ENCODE peak calls at places on chromosomes 1 and 21, in six cellular contexts. F is endodermal cell, A is adrenal gland, W is H7, D is Panc1, E is colonic mucosa. K is an unnamed sample.

GRCh38 chr1:231369282-231369681 is 31.2 kb downstream of the SPRTN start:
- DNase-seq in F (no peak), A (no peak), W (no peak), D (no peak), E (no peak), K (no peak)

GRCh38 chr1:162976628-162977027 is 92.5 kb upstream of the RGS4 start:
- DNase-seq in F (no peak), A (no peak), W (no peak), D (no peak), E (no peak), K (no peak)

GRCh38 chr1:239814306-239814881 is 277.3 kb upstream of the FMN2 start:
- DNase-seq in F (peak; percentile 77), A (peak; percentile 79), W (peak; percentile 67), D (peak; percentile 86), E (no peak), K (peak; percentile 86)

GRCh38 chr1:181930187-181930586 is 131.3 kb downstream of the ZNF648 start:
- DNase-seq in F (no peak), A (no peak), W (no peak), D (no peak), E (no peak), K (no peak)

GRCh38 chr1:89821322-89822108 is 683 bp downstream of the LRRC8D start:
- DNase-seq in F (peak; percentile 86), A (peak; percentile 64), W (peak; percentile 89), D (no peak), E (peak; percentile 76), K (no peak)

GRCh38 chr1:157198619-157199420 is 60.6 kb upstream of the ETV3 start:
- DNase-seq in F (peak; percentile 49), A (no peak), W (no peak), D (no peak), E (no peak), K (no peak)

GRCh38 chr1:168243200-168243599 is 17.4 kb downstream of the SFT2D2 start:
- DNase-seq in F (no peak), A (peak; percentile 66), W (no peak), D (no peak), E (no peak), K (no peak)

GRCh38 chr1:45411510-45411899 is 71.3 kb upstream of the MUTYH start:
- DNase-seq in F (peak; percentile 38), A (no peak), W (peak; percentile 18), D (no peak), E (no peak), K (no peak)

GRCh38 chr1:234559152-234559916 is 50.6 kb downstream of the IRF2BP2 start:
- DNase-seq in F (peak; percentile 40), A (no peak), W (no peak), D (no peak), E (no peak), K (no peak)

GRCh38 chr1:206014591-206014990 is 9.1 kb downstream of the CTSE start:
- DNase-seq in F (no peak), A (no peak), W (no peak), D (no peak), E (no peak), K (no peak)

GRCh38 chr1:242689378-242689777 is 164.9 kb upstream of the PLD5 start:
- DNase-seq in F (no peak), A (no peak), W (no peak), D (no peak), E (no peak), K (no peak)

GRCh38 chr1:24586970-24587820 is 31.3 kb downstream of the NCMAP start:
- DNase-seq in F (peak; percentile 65), A (peak; percentile 59), W (peak; percentile 77), D (peak; percentile 32), E (peak; percentile 69), K (no peak)

GRCh38 chr1:227604446-227604845 is 41.1 kb downstream of the ZNF678 start:
- DNase-seq in F (no peak), A (no peak), W (no peak), D (no peak), E (no peak), K (no peak)

GRCh38 chr1:222048030-222048632 is 306.2 kb upstream of the DUSP10 start:
- DNase-seq in F (no peak), A (no peak), W (no peak), D (no peak), E (no peak), K (no peak)

GRCh38 chr1:245788269-245788668 is 633.5 kb downstream of the KIF26B start:
- DNase-seq in F (no peak), A (no peak), W (no peak), D (peak; percentile 32), E (no peak), K (peak; percentile 97)

GRCh38 chr1:16458801-16459200 is 18.3 kb downstream of the NECAP2 start:
- DNase-seq in F (no peak), A (no peak), W (no peak), D (no peak), E (no peak), K (no peak)

GRCh38 chr1:30286984-30287839 is 436.2 kb downstream of the MATN1 start:
- DNase-seq in F (no peak), A (peak; percentile 24), W (no peak), D (no peak), E (peak; percentile 12), K (no peak)

GRCh38 chr21:31218830-31219608 is 125.0 kb downstream of the TIAM1 start:
- DNase-seq in F (peak; percentile 52), A (no peak), W (no peak), D (no peak), E (peak; percentile 66), K (no peak)

GRCh38 chr21:44952116-44952928 is 12.5 kb downstream of the SLX9 start:
- DNase-seq in F (no peak), A (no peak), W (peak; percentile 54), D (no peak), E (no peak), K (no peak)

GRCh38 chr1:178126790-178127189 is 32.9 kb downstream of the RASAL2 start:
- DNase-seq in F (no peak), A (no peak), W (no peak), D (peak; percentile 96), E (no peak), K (peak; percentile 90)

GRCh38 chr1:172845371-172845770 is 186.5 kb downstream of the FASLG start:
- DNase-seq in F (no peak), A (no peak), W (no peak), D (no peak), E (no peak), K (no peak)

GRCh38 chr1:153938996-153939395 is 7.5 kb downstream of the DENND4B start:
- DNase-seq in F (no peak), A (no peak), W (no peak), D (no peak), E (no peak), K (no peak)

GRCh38 chr1:153937331-153937730 is 9.2 kb downstream of the DENND4B start:
- DNase-seq in F (no peak), A (no peak), W (no peak), D (no peak), E (no peak), K (no peak)

GRCh38 chr1:153941826-153942725 is 4.4 kb downstream of the DENND4B start:
- DNase-seq in F (no peak), A (no peak), W (peak; percentile 47), D (no peak), E (no peak), K (no peak)

GRCh38 chr1:153940756-153941155 is 5.8 kb downstream of the DENND4B start:
- DNase-seq in F (no peak), A (no peak), W (no peak), D (no peak), E (no peak), K (no peak)

DNA sequence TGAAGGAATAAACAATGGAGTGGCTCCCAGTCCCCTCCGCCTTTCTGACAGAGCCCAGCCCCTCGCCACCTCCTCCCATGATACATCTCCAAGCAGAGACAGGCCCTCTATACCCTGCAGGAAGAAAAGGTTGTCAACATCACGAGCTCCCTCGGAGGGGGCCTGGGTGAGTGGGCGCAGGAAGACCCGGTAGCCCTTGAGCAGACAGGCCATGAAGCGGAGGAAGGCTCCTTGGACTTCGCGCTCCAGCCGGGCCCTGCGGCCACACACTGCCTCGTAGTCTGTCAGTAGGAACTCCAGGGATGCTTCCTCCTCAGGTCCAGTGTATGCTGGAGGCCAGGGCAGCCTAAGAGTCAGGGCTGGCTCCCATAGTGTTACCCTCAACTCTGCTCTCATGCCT is 7.0 kb downstream of the DENND4B start:
- DNase-seq in F (no peak), A (no peak), W (no peak), D (no peak), E (no peak), K (no peak)
- H3K4me3 ChIP-seq in F (no peak overlapping the region), A (no peak overlapping the region), W (no peak overlapping the region), D (no peak overlapping the region), E (no peak overlapping the region), K (no peak overlapping the region)

GRCh38 chr1:19654386-19654785 is 10.3 kb downstream of the NBL1 start:
- DNase-seq in F (no peak), A (no peak), W (peak; percentile 19), D (no peak), E (no peak), K (no peak)

GRCh38 chr1:19654886-19655717 is 9.6 kb upstream of the HTR6 start:
- DNase-seq in F (no peak), A (no peak), W (no peak), D (no peak), E (no peak), K (no peak)

GRCh38 chr1:19656134-19656779 is 8.4 kb upstream of the HTR6 start:
- DNase-seq in F (no peak), A (no peak), W (no peak), D (no peak), E (no peak), K (no peak)

GRCh38 chr1:19656780-19657475 is 7.7 kb upstream of the HTR6 start:
- DNase-seq in F (peak; percentile 73), A (no peak), W (peak; percentile 68), D (no peak), E (no peak), K (no peak)

GRCh38 chr1:19655718-19656080 is 9.0 kb upstream of the HTR6 start:
- DNase-seq in F (no peak), A (no peak), W (no peak), D (no peak), E (no peak), K (no peak)
- H3K27me3 ChIP-seq in F (no peaks in the 10 kb centered on the region), A (no peaks in the 10 kb centered on the region), W (peaks cover 2% of the 10 kb centered on the region), D (peaks cover 3% of the 10 kb centered on the region), E (no peaks in the 10 kb centered on the region), K (no peaks in the 10 kb centered on the region)

GRCh38 chr1:58849556-58849955 is 65.7 kb upstream of the JUN start:
- DNase-seq in F (no peak), A (no peak), W (no peak), D (no peak), E (no peak), K (no peak)
- H3K4me3 ChIP-seq in F (no peak overlapping the region), A (no peak overlapping the region), W (no peak overlapping the region), D (no peak overlapping the region), E (no peak overlapping the region), K (no peak overlapping the region)

GRCh38 chr21:41112740-41113692 is 54.9 kb upstream of the BACE2 start:
- DNase-seq in F (peak; percentile 75), A (no peak), W (peak; percentile 46), D (no peak), E (no peak), K (peak; percentile 88)

GRCh38 chr21:41111681-41112080 is 56.3 kb upstream of the BACE2 start:
- DNase-seq in F (no peak), A (no peak), W (no peak), D (no peak), E (no peak), K (no peak)

GRCh38 chr21:41107602-41108001 is 60.4 kb upstream of the BACE2 start:
- DNase-seq in F (no peak), A (no peak), W (no peak), D (no peak), E (no peak), K (no peak)

GRCh38 chr21:41110664-41111063 is 57.3 kb upstream of the BACE2 start:
- DNase-seq in F (no peak), A (no peak), W (no peak), D (no peak), E (no peak), K (no peak)

GRCh38 chr21:41109174-41109573 is 58.8 kb upstream of the BACE2 start:
- DNase-seq in F (no peak), A (no peak), W (no peak), D (no peak), E (no peak), K (no peak)
- H3K27me3 ChIP-seq in F (no peaks in the 10 kb centered on the region), A (peaks cover 6% of the 10 kb centered on the region), W (no peaks in the 10 kb centered on the region), D (peaks cover 3% of the 10 kb centered on the region), E (no peaks in the 10 kb centered on the region), K (peaks cover 4% of the 10 kb centered on the region)

K was measured in kidney epithelial cell.